ENCODE peak calls at places on chromosomes 4 and X, in ten cellular contexts. G is PC-3, E is Caco-2, P is A549, L is NT2/D1, Q is right atrium auricular region, B is cardiac fibroblast, I is cardiac muscle cell, H is epithelial cell of esophagus, O is astrocyte. W is an unnamed sample.

GRCh38 chrX:16785247-16786138 is 773 bp upstream of the TXLNG start:
- DNase-seq in O (no peak), P (no peak), E (no peak), I (peak), B (no peak), H (no peak), L (no peak), Q (no peak), G (peak), W (peak)

GRCh38 chr4:187663076-187663475 is 332.5 kb upstream of the ZFP42 start:
- DNase-seq in B (peak), I (no peak), P (no peak), L (no peak), Q (no peak), G (no peak), H (peak), O (peak), E (no peak), W (no peak)

GRCh38 chr4:138003248-138003647 is 238.9 kb downstream of the SLC7A11 start:
- DNase-seq in G (no peak), B (peak), I (no peak), O (peak), H (no peak), Q (no peak), L (no peak), E (no peak), P (no peak), W (no peak)

GRCh38 chr4:2948895-2949781 is 14.1 kb downstream of the NOP14 start:
- DNase-seq in O (no peak), Q (no peak), E (no peak), P (no peak), H (peak), B (peak), G (peak), L (no peak), I (peak), W (peak)

GRCh38 chr4:3041192-3042142 is 32.9 kb downstream of the HTT-AS start:
- DNase-seq in O (peak), P (no peak), I (no peak), G (peak), L (no peak), B (peak), H (peak), E (peak), Q (peak), W (no peak)

GRCh38 chr4:143700060-143700419 is 435 bp downstream of the FREM3 start:
- DNase-seq in L (no peak), G (no peak), P (no peak), O (peak), Q (no peak), I (peak), B (peak), H (no peak), E (no peak), W (no peak)

GRCh38 chr4:151420408-151420807 is 11.4 kb downstream of the FHIP1A start:
- DNase-seq in E (no peak), P (no peak), L (no peak), O (no peak), G (peak), H (no peak), Q (no peak), I (no peak), B (no peak), W (no peak)

GRCh38 chr4:141391293-141391692 is 170.6 kb downstream of the ZNF330 start:
- DNase-seq in I (no peak), L (no peak), O (peak), E (no peak), H (peak), G (peak), B (peak), Q (no peak), P (no peak), W (no peak)

GRCh38 chr4:156970501-156971167 is 965 bp downstream of the PDGFC start:
- DNase-seq in G (peak), L (no peak), O (no peak), Q (peak), P (peak), E (peak), I (peak), B (peak), H (peak), W (peak)

GRCh38 chrX:123920065-123920785 is 41.3 kb upstream of the STAG2 start:
- DNase-seq in G (peak), B (peak), I (no peak), P (peak), E (no peak), Q (no peak), O (peak), H (peak), L (no peak), W (no peak)

GRCh38 chr4:2871911-2872310 is 28.3 kb downstream of the ADD1 start:
- DNase-seq in E (no peak), L (no peak), O (no peak), P (no peak), I (no peak), G (peak), Q (no peak), H (no peak), B (no peak), W (peak)

GRCh38 chr4:3437582-3437936 is 4.2 kb upstream of the HGFAC start:
- DNase-seq in B (no peak), Q (no peak), P (no peak), O (no peak), I (no peak), E (no peak), G (no peak), L (no peak), H (peak), W (no peak)

DNA sequence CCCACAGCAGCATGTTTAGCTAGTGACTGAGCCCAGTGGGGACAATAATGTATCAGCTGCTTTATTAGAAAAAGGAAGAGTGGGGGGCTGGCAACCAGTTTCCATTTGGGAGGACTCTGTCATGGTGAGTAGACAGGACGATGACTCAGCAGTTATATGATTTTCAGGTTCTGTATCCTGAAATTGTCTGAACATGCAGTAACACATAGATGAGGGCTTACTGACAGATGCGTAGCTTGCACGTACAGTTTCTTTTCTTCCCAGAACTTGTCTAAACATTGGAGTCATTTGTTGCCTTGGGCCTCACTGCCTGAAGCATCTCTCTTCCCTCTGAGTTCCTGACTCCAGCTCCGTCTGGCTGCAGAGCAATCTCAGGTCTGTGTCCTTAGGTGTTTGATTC is 1415.6 kb upstream of the TENM3 start:
- DNase-seq in P (no peak), B (peak), E (no peak), O (no peak), Q (no peak), H (peak), L (no peak), G (peak), I (no peak), W (no peak)
- H3K4me3 ChIP-seq in P (no peak), B (no peak), E (no peak), O (peak), Q (peak), H (no peak), L (no peak), G (peak), I (no peak), W (no peak)

GRCh38 chr4:19944806-19945205 is 306.9 kb upstream of the SLIT2 start:
- DNase-seq in H (no peak), Q (no peak), P (no peak), G (no peak), I (no peak), E (no peak), O (no peak), L (no peak), B (no peak), W (no peak)
- H3K4me3 ChIP-seq in H (no peak), Q (no peak), P (no peak), G (no peak), I (no peak), E (no peak), O (no peak), L (no peak), B (no peak), W (no peak)

GRCh38 chr4:112652216-112652615 is 15.3 kb downstream of the LARP7 start:
- DNase-seq in P (no peak), E (no peak), G (no peak), Q (no peak), H (no peak), B (no peak), I (no peak), O (no peak), L (peak), W (no peak)
- H3K4me3 ChIP-seq in P (no peak), E (no peak), G (no peak), Q (no peak), H (no peak), B (no peak), I (no peak), O (no peak), L (no peak), W (no peak)

DNA sequence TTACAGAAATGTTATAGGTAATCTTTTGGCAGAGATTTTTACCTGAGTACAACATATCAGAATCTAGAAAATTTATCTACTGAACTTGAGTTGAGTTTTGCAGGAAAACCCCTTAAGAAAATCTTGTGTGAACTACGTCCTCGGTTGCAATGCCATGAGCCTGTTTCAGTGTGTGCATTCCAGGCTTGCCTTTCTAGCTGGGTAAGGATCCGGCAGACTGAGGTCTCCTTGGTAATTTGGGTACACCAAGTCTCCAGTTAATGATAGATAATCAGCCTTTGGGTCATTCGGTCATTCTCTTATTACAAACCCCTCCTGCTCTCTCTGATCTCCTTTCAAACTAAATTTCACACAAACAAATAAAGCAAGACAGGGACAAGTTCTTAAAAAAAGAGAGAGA is 5.9 kb upstream of the HAND2 start:
- DNase-seq in I (no peak), L (no peak), Q (no peak), H (no peak), E (no peak), O (no peak), G (no peak), P (no peak), B (no peak), W (no peak)
- H3K4me3 ChIP-seq in I (no peak), L (no peak), Q (no peak), H (no peak), E (no peak), O (no peak), G (no peak), P (no peak), B (no peak), W (no peak)

GRCh38 chr4:122796801-122797404 is 29.7 kb upstream of the FGF2 start:
- DNase-seq in L (peak), Q (no peak), H (no peak), I (no peak), P (no peak), G (no peak), O (no peak), E (no peak), B (no peak), W (no peak)

GRCh38 chr4:122797405-122798094 is 29.1 kb upstream of the FGF2 start:
- DNase-seq in H (no peak), G (no peak), B (no peak), O (no peak), Q (no peak), E (no peak), L (no peak), P (no peak), I (no peak), W (no peak)

GRCh38 chr4:122798917-122799316 is 27.7 kb upstream of the FGF2 start:
- DNase-seq in B (no peak), H (no peak), E (no peak), I (no peak), O (no peak), Q (no peak), P (no peak), L (no peak), G (no peak), W (no peak)

GRCh38 chr4:122793811-122794210 is 32.8 kb upstream of the FGF2 start:
- DNase-seq in H (no peak), B (no peak), L (no peak), P (no peak), E (no peak), I (no peak), Q (no peak), O (no peak), G (no peak), W (no peak)

GRCh38 chr4:122798101-122798500 is 28.5 kb upstream of the FGF2 start:
- DNase-seq in L (no peak), H (peak), G (no peak), O (peak), Q (peak), E (peak), I (no peak), B (peak), P (peak), W (no peak)
- H3K4me3 ChIP-seq in L (no peak), H (peak), G (no peak), O (no peak), Q (peak), E (no peak), I (no peak), B (no peak), P (no peak), W (no peak)

DNA sequence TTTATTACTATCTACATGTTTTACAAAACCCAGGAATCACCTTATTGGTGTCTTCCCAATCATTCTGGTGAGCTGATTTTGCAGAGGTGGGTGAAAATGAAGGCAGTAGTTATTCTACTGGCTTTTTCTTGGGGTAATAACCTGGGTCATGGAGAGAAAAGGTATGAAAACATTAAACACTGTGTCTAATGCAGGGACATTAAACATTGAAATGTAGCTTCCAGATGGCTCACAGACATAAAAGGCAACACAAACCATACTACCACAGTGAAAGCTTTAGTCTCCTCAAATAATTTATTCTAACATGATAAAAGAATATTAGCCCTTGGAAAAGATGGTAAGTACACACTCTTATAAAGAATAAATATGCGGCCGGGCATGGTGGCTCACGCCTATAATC is 8.0 kb downstream of the SETD7 start:
- DNase-seq in I (no peak), P (no peak), H (no peak), L (no peak), Q (no peak), G (no peak), B (no peak), O (no peak), E (no peak), W (no peak)
- H3K4me3 ChIP-seq in I (no peak), P (no peak), H (no peak), L (no peak), Q (no peak), G (no peak), B (no peak), O (no peak), E (no peak), W (no peak)